ENCODE peak calls at places on chromosomes 5 and 9, in four cellular contexts. I is Caco-2; J is breast epithelium; X is CD8-positive, alpha-beta T cell. B is an unnamed sample.

GRCh38 chr5:138905541-138905940 is 30.4 kb upstream of the LRRTM2 start:
- DNase-seq in J (no peak), I (no peak), X (no peak), B (no peak)

GRCh38 chr5:119397518-119398380 is 41.9 kb downstream of the TNFAIP8 start:
- DNase-seq in X (no peak), I (no peak), J (no peak), B (no peak)

GRCh38 chr5:177132504-177133118 is 962 bp upstream of the NSD1 start:
- DNase-seq in I (no peak), J (peak; percentile 36), X (no peak), B (no peak)

GRCh38 chr9:86487222-86487841 is 133.1 kb upstream of the TUT7 start:
- DNase-seq in I (no peak), X (no peak), J (no peak), B (no peak)

GRCh38 chr5:73673161-73673591 is 47.2 kb downstream of the ARHGEF28 start:
- DNase-seq in I (peak; percentile 14), J (no peak), X (no peak), B (no peak)

GRCh38 chr5:53944981-53945380 is 365.4 kb downstream of the ARL15 start:
- DNase-seq in X (no peak), J (no peak), I (no peak), B (no peak)

GRCh38 chr5:10262121-10262774 is 12.2 kb downstream of the CCT5 start:
- DNase-seq in X (no peak), I (no peak), J (no peak), B (no peak)

GRCh38 chr9:21927752-21928151 is 66.4 kb downstream of the CDKN2A start:
- DNase-seq in X (no peak), J (no peak), I (no peak), B (no peak)

GRCh38 chr9:123867971-123868370 is 62.0 kb downstream of the DENND1A start:
- DNase-seq in I (no peak), X (no peak), J (no peak), B (no peak)

GRCh38 chr5:124936626-124936933 is 190.1 kb upstream of the ZNF608 start:
- DNase-seq in I (no peak), X (no peak), J (no peak), B (no peak)

GRCh38 chr9:104948277-104948676 is 20.3 kb upstream of the ABCA1 start:
- DNase-seq in J (no peak), X (no peak), I (no peak), B (no peak)

GRCh38 chr9:3455088-3455487 is 70.7 kb downstream of the RFX3 start:
- DNase-seq in X (no peak), I (no peak), J (no peak), B (no peak)

GRCh38 chr5:54484219-54484894 is 28.9 kb downstream of the HSPB3 start:
- DNase-seq in J (no peak), I (no peak), X (no peak), B (peak; percentile 40)

GRCh38 chr5:169632946-169633345 is 4.1 kb upstream of the DOCK2 start:
- DNase-seq in I (no peak), J (no peak), X (no peak), B (no peak)

GRCh38 chr5:156386976-156387375 is 60.0 kb downstream of the SGCD start:
- DNase-seq in X (no peak), J (no peak), I (no peak), B (no peak)

GRCh38 chr5:167908596-167908995 is 382.8 kb upstream of the WWC1 start:
- DNase-seq in J (no peak), X (no peak), I (no peak), B (no peak)

GRCh38 chr9:33151007-33151557 is 16.1 kb downstream of the B4GALT1 start:
- DNase-seq in X (peak; percentile 38), J (no peak), I (no peak), B (no peak)

GRCh38 chr9:76322810-76323209 is 71.4 kb downstream of the RFK start:
- DNase-seq in X (no peak), I (no peak), J (no peak), B (no peak)

GRCh38 chr5:71719092-71719964 is at the start of gene CARTPT:
- DNase-seq in X (no peak), J (no peak), I (peak; percentile 13), B (no peak)

GRCh38 chr9:124280176-124280691 is 22.5 kb downstream of the NEK6 start:
- DNase-seq in J (no peak), X (no peak), I (no peak), B (no peak)

DNA sequence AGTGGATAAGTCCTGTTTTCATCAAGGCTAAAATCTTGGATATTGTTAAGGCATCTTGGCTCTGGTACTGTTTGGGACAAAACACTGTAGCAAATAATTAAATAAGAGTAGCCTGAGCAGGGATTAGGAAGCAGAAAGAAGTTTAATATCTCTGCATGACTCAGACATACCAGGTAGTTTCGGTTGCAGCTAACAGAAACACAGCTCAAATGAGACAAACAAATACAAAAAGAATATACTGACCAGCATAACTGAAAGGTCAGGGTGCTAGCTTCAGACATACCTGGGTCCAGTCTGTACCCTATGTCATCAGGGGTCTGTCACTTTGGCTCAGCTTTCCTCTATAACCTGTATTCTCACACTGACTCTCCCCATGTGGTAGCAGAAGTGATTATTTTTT is 156.4 kb upstream of the MAP3K1 start:
- DNase-seq in X (no peak), I (no peak), J (no peak), B (no peak)
- H3K4me3 ChIP-seq in X (no peak overlapping the region), I (no peak overlapping the region), J (no peak overlapping the region), B (no peak overlapping the region)

DNA sequence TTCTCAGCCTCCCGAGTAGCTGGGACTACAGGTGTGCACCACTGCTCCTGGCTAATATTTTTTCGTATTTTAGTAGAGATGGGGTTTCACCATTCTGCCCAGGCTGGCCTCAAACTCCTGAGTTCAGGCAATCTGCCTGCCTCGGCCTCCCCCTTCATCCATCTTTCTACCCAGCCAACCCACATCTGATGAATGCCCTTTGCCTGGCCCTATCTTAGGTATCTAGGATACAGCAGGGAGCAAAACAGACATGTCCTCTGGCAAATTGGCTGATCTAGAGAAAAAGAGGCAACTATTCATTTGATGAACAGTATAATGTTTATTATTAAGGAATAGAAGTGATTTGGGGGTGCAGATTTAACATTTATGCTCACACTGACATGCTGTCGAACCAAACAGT is 123.0 kb downstream of the TRIO start:
- DNase-seq in J (no peak), I (no peak), X (no peak), B (no peak)
- TF ChIP-seq CTCF in J (no peak), I (no peak), X (no peak), B (no peak)

DNA sequence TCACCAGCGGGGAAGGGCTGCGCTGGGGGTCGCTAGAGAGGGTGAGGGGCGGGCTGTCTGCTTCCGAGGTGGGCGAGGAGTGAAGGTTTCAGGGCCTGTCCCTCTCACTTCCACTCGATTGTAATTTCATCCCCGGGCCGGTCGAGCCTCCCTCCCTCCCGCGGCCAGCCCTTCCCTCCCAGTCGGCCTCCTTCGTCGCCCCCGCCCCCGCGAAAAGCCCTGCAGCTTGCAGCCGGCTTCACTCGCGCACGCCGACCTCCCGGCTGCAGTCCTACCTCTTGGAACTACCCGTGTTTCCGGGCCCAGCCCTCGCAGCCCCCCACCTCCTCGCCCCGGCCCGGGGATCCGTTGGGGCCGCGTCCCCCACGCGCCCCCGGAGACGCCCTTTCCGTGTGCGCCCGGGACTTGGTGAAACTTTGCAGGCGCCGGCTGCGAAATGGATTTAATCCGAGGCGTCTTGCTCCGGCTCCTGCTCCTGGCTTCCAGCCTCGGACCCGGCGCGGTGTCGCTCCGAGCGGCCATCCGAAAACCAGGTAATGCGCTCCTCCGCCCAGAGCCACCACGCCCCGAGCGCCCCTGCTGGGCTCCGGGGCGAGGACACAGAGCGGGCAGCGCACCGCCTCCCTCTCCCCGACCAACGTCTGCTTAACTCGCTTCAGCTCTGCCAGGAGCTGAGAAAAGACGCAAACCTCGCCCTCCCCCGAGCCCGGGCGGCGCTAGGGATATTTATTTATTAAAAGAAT is at the start of gene EGFLAM:
- DNase-seq in J (no peak), X (no peak), I (peak; percentile 56), B (no peak)
- H3K4me3 ChIP-seq in J (peak within 1 kb of the TSS; percentile 60), X (no peak within 1 kb of the TSS), I (peak within 1 kb of the TSS; percentile 39), B (peak within 1 kb of the TSS; percentile 62)

GRCh38 chr5:2207966-2208544 is 325.3 kb upstream of the IRX4 start:
- DNase-seq in I (peak; percentile 56), X (peak; percentile 17), J (peak; percentile 55), B (no peak)
- TF ChIP-seq CTCF in I (peak; percentile 31), X (no peak), J (peak; percentile 42), B (no peak)

GRCh38 chr9:111752455-111752854 is 42.3 kb downstream of the SHOC1 start:
- DNase-seq in I (no peak), J (no peak), X (no peak), B (no peak)

GRCh38 chr9:111759762-111760639 is 34.7 kb downstream of the SHOC1 start:
- DNase-seq in J (no peak), I (peak; percentile 70), X (no peak), B (no peak)

GRCh38 chr9:111754800-111755199 is 39.9 kb downstream of the SHOC1 start:
- DNase-seq in I (no peak), J (no peak), X (no peak), B (no peak)
- H3K4me3 ChIP-seq in I (no peak overlapping the region), J (no peak overlapping the region), X (no peak overlapping the region), B (no peak overlapping the region)

GRCh38 chr9:106961623-106962022 is 98.7 kb downstream of the ZNF462 start:
- DNase-seq in I (no peak), X (no peak), J (no peak), B (no peak)

GRCh38 chr9:106962615-106963363 is 99.8 kb downstream of the ZNF462 start:
- DNase-seq in I (no peak), X (no peak), J (no peak), B (no peak)

GRCh38 chr9:106963684-106964083 is 100.7 kb downstream of the ZNF462 start:
- DNase-seq in J (no peak), I (no peak), X (no peak), B (no peak)

GRCh38 chr9:106960238-106960637 is 97.3 kb downstream of the ZNF462 start:
- DNase-seq in J (no peak), I (no peak), X (no peak), B (no peak)

DNA sequence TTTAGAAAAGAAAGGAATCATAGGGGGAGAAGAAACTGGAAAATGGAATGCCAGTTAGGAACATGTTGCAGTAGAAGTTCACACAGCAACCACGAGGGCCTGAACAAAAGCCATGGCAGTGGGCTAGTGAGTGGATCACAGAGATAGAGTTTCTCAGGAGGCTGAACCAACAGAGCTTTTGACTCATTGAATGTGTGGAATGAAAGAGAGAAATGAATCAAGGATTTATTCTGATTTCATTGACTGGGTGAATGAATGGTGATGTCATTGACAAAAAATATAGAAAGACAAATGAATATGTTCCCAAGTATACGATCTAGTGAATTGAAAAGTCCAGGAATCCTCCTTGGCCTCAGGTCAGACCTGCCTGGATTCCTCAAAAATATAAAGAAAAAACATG is 99.1 kb downstream of the ZNF462 start:
- DNase-seq in X (no peak), J (no peak), I (no peak), B (no peak)
- TF ChIP-seq CTCF in X (no peak), J (no peak), I (no peak), B (no peak)